ENCODE peak calls at places on chromosomes 2 and 18, in eight cellular contexts. One of them, this sample, is unnamed.
A peak's percentile ranks its signal among the peaks of the same experiment; 100 is the strongest.

GRCh38 chr2:25982273-25982967 is at the start of gene KIF3C:
- DNase-seq in Calu3: peak; percentile 65
- DNase-seq in T-helper 1 cell: peak; percentile 64
- DNase-seq in RCC 7860: peak; percentile 39
- DNase-seq in left ventricle myocardium inferior: peak; percentile 65
- DNase-seq in activated CD8-positive, alpha-beta memory T cell treated with anti-CD3 and anti-CD28 coated beads for 4 hours: peak; percentile 36
- DNase-seq in WTC11: peak; percentile 89
- DNase-seq in NCI-H1930: peak; percentile 78
- DNase-seq in this sample: peak; percentile 77

GRCh38 chr2:141271346-141271745 is 859.5 kb downstream of the LRP1B start:
- DNase-seq in T-helper 1 cell: no peak
- DNase-seq in Calu3: no peak
- DNase-seq in RCC 7860: no peak
- DNase-seq in left ventricle myocardium inferior: no peak
- DNase-seq in NCI-H1930: no peak
- DNase-seq in activated CD8-positive, alpha-beta memory T cell treated with anti-CD3 and anti-CD28 coated beads for 4 hours: no peak
- DNase-seq in WTC11: no peak
- DNase-seq in this sample: peak; percentile 0

GRCh38 chr2:196376984-196377877 is 205.9 kb upstream of the STK17B start:
- DNase-seq in T-helper 1 cell: no peak
- DNase-seq in Calu3: no peak
- DNase-seq in activated CD8-positive, alpha-beta memory T cell treated with anti-CD3 and anti-CD28 coated beads for 4 hours: no peak
- DNase-seq in WTC11: no peak
- DNase-seq in NCI-H1930: no peak
- DNase-seq in left ventricle myocardium inferior: no peak
- DNase-seq in RCC 7860: no peak
- DNase-seq in this sample: no peak

GRCh38 chr2:159396796-159397195 is 110.3 kb upstream of the WDSUB1 start:
- DNase-seq in Calu3: no peak
- DNase-seq in WTC11: no peak
- DNase-seq in activated CD8-positive, alpha-beta memory T cell treated with anti-CD3 and anti-CD28 coated beads for 4 hours: no peak
- DNase-seq in RCC 7860: no peak
- DNase-seq in NCI-H1930: peak; percentile 65
- DNase-seq in T-helper 1 cell: no peak
- DNase-seq in left ventricle myocardium inferior: no peak
- DNase-seq in this sample: peak; percentile 31

GRCh38 chr2:147829106-147829505 is 15.7 kb upstream of the ACVR2A start:
- DNase-seq in left ventricle myocardium inferior: no peak
- DNase-seq in Calu3: no peak
- DNase-seq in WTC11: no peak
- DNase-seq in RCC 7860: peak; percentile 42
- DNase-seq in NCI-H1930: no peak
- DNase-seq in T-helper 1 cell: no peak
- DNase-seq in activated CD8-positive, alpha-beta memory T cell treated with anti-CD3 and anti-CD28 coated beads for 4 hours: no peak
- DNase-seq in this sample: peak; percentile 54

GRCh38 chr2:75709297-75709696 is 1.4 kb downstream of the GCFC2 start:
- DNase-seq in RCC 7860: no peak
- DNase-seq in left ventricle myocardium inferior: no peak
- DNase-seq in activated CD8-positive, alpha-beta memory T cell treated with anti-CD3 and anti-CD28 coated beads for 4 hours: no peak
- DNase-seq in Calu3: no peak
- DNase-seq in T-helper 1 cell: no peak
- DNase-seq in NCI-H1930: no peak
- DNase-seq in WTC11: no peak
- DNase-seq in this sample: peak; percentile 18

GRCh38 chr18:75937306-75937705 is 509.8 kb upstream of the SMIM21 start:
- DNase-seq in NCI-H1930: no peak
- DNase-seq in Calu3: no peak
- DNase-seq in WTC11: no peak
- DNase-seq in activated CD8-positive, alpha-beta memory T cell treated with anti-CD3 and anti-CD28 coated beads for 4 hours: no peak
- DNase-seq in T-helper 1 cell: no peak
- DNase-seq in left ventricle myocardium inferior: no peak
- DNase-seq in RCC 7860: no peak
- DNase-seq in this sample: no peak

GRCh38 chr18:61635901-61636528 is 256.8 kb downstream of the RNF152 start:
- DNase-seq in T-helper 1 cell: peak; percentile 11
- DNase-seq in WTC11: peak; percentile 62
- DNase-seq in activated CD8-positive, alpha-beta memory T cell treated with anti-CD3 and anti-CD28 coated beads for 4 hours: no peak
- DNase-seq in Calu3: peak; percentile 68
- DNase-seq in NCI-H1930: peak; percentile 43
- DNase-seq in left ventricle myocardium inferior: peak; percentile 40
- DNase-seq in RCC 7860: no peak
- DNase-seq in this sample: peak; percentile 88

GRCh38 chr2:197073701-197074433 is 147.4 kb upstream of the PGAP1 start:
- DNase-seq in left ventricle myocardium inferior: peak; percentile 81
- DNase-seq in T-helper 1 cell: no peak
- DNase-seq in activated CD8-positive, alpha-beta memory T cell treated with anti-CD3 and anti-CD28 coated beads for 4 hours: no peak
- DNase-seq in Calu3: peak; percentile 34
- DNase-seq in RCC 7860: no peak
- DNase-seq in WTC11: no peak
- DNase-seq in NCI-H1930: no peak
- DNase-seq in this sample: no peak

GRCh38 chr2:220077488-220077887 is 450.1 kb downstream of the SLC4A3 start:
- DNase-seq in left ventricle myocardium inferior: no peak
- DNase-seq in NCI-H1930: no peak
- DNase-seq in WTC11: no peak
- DNase-seq in RCC 7860: no peak
- DNase-seq in T-helper 1 cell: no peak
- DNase-seq in Calu3: no peak
- DNase-seq in activated CD8-positive, alpha-beta memory T cell treated with anti-CD3 and anti-CD28 coated beads for 4 hours: no peak
- DNase-seq in this sample: no peak

GRCh38 chr2:217994776-217995274 is 8.0 kb downstream of the TNS1 start:
- DNase-seq in WTC11: no peak
- DNase-seq in NCI-H1930: no peak
- DNase-seq in T-helper 1 cell: no peak
- DNase-seq in left ventricle myocardium inferior: peak; percentile 11
- DNase-seq in RCC 7860: peak; percentile 76
- DNase-seq in activated CD8-positive, alpha-beta memory T cell treated with anti-CD3 and anti-CD28 coated beads for 4 hours: no peak
- DNase-seq in Calu3: no peak
- DNase-seq in this sample: peak; percentile 79

GRCh38 chr18:21439453-21439852 is 161.1 kb downstream of the ESCO1 start:
- DNase-seq in RCC 7860: peak; percentile 68
- DNase-seq in WTC11: no peak
- DNase-seq in T-helper 1 cell: no peak
- DNase-seq in Calu3: peak; percentile 28
- DNase-seq in NCI-H1930: no peak
- DNase-seq in left ventricle myocardium inferior: no peak
- DNase-seq in activated CD8-positive, alpha-beta memory T cell treated with anti-CD3 and anti-CD28 coated beads for 4 hours: no peak
- DNase-seq in this sample: no peak

GRCh38 chr18:8982416-8983183 is 119.9 kb upstream of the NDUFV2 start:
- DNase-seq in NCI-H1930: no peak
- DNase-seq in activated CD8-positive, alpha-beta memory T cell treated with anti-CD3 and anti-CD28 coated beads for 4 hours: no peak
- DNase-seq in RCC 7860: peak; percentile 57
- DNase-seq in T-helper 1 cell: no peak
- DNase-seq in Calu3: peak; percentile 75
- DNase-seq in left ventricle myocardium inferior: no peak
- DNase-seq in WTC11: peak; percentile 39
- DNase-seq in this sample: peak; percentile 88

GRCh38 chr2:240233891-240234502 is 93.5 kb upstream of the OTOS start:
- DNase-seq in WTC11: peak; percentile 9
- DNase-seq in NCI-H1930: no peak
- DNase-seq in activated CD8-positive, alpha-beta memory T cell treated with anti-CD3 and anti-CD28 coated beads for 4 hours: no peak
- DNase-seq in Calu3: no peak
- DNase-seq in left ventricle myocardium inferior: peak; percentile 21
- DNase-seq in RCC 7860: no peak
- DNase-seq in T-helper 1 cell: no peak
- DNase-seq in this sample: no peak

GRCh38 chr2:108635630-108636354 is 83.5 kb upstream of the RANBP2 start:
- DNase-seq in left ventricle myocardium inferior: no peak
- DNase-seq in T-helper 1 cell: no peak
- DNase-seq in Calu3: no peak
- DNase-seq in NCI-H1930: no peak
- DNase-seq in WTC11: no peak
- DNase-seq in activated CD8-positive, alpha-beta memory T cell treated with anti-CD3 and anti-CD28 coated beads for 4 hours: no peak
- DNase-seq in RCC 7860: no peak
- DNase-seq in this sample: no peak

GRCh38 chr2:136858656-136859055 is 93.3 kb downstream of the THSD7B start:
- DNase-seq in RCC 7860: no peak
- DNase-seq in T-helper 1 cell: no peak
- DNase-seq in left ventricle myocardium inferior: no peak
- DNase-seq in Calu3: no peak
- DNase-seq in WTC11: no peak
- DNase-seq in activated CD8-positive, alpha-beta memory T cell treated with anti-CD3 and anti-CD28 coated beads for 4 hours: no peak
- DNase-seq in NCI-H1930: no peak
- DNase-seq in this sample: no peak

GRCh38 chr18:11905613-11906012 is 2.5 kb downstream of the MPPE1 start:
- DNase-seq in NCI-H1930: no peak
- DNase-seq in RCC 7860: no peak
- DNase-seq in Calu3: no peak
- DNase-seq in WTC11: no peak
- DNase-seq in T-helper 1 cell: no peak
- DNase-seq in activated CD8-positive, alpha-beta memory T cell treated with anti-CD3 and anti-CD28 coated beads for 4 hours: no peak
- DNase-seq in left ventricle myocardium inferior: no peak
- DNase-seq in this sample: no peak

GRCh38 chr2:145591109-145591809 is 1071.3 kb upstream of the ZEB2 start:
- DNase-seq in left ventricle myocardium inferior: no peak
- DNase-seq in WTC11: no peak
- DNase-seq in NCI-H1930: no peak
- DNase-seq in activated CD8-positive, alpha-beta memory T cell treated with anti-CD3 and anti-CD28 coated beads for 4 hours: no peak
- DNase-seq in T-helper 1 cell: no peak
- DNase-seq in RCC 7860: no peak
- DNase-seq in Calu3: no peak
- DNase-seq in this sample: no peak

This sample was measured in DMS53.